ENCODE peak calls at places on chromosomes 2 and 18, in seven cellular contexts. One of them, this sample, is unnamed.

GRCh38 chr2:110961024-110961423 is 159.7 kb upstream of the BCL2L11 start:
- DNase-seq in NCI-H69: no peak
- DNase-seq in globus pallidus: no peak
- DNase-seq in AG04449: no peak
- DNase-seq in fibroblast of the conjunctiva: no peak
- DNase-seq in NCI-H524 treated with DMSO at 0.1 percent for 48 hours: no peak
- DNase-seq in SK-N-SH: no peak
- DNase-seq in this sample: no peak

GRCh38 chr2:3356799-3357198 is 20.8 kb downstream of the EIPR1 start:
- DNase-seq in NCI-H69: no peak
- DNase-seq in globus pallidus: no peak
- DNase-seq in AG04449: no peak
- DNase-seq in fibroblast of the conjunctiva: no peak
- DNase-seq in NCI-H524 treated with DMSO at 0.1 percent for 48 hours: no peak
- DNase-seq in SK-N-SH: no peak
- DNase-seq in this sample: no peak

GRCh38 chr2:136375017-136375901 is 257.3 kb upstream of the CXCR4 start:
- DNase-seq in NCI-H69: peak; percentile 65
- DNase-seq in globus pallidus: no peak
- DNase-seq in AG04449: no peak
- DNase-seq in fibroblast of the conjunctiva: no peak
- DNase-seq in NCI-H524 treated with DMSO at 0.1 percent for 48 hours: no peak
- DNase-seq in SK-N-SH: no peak
- DNase-seq in this sample: no peak

GRCh38 chr2:149005471-149006077 is 32.9 kb upstream of the LYPD6B start:
- DNase-seq in NCI-H69: no peak
- DNase-seq in globus pallidus: no peak
- DNase-seq in AG04449: no peak
- DNase-seq in fibroblast of the conjunctiva: no peak
- DNase-seq in NCI-H524 treated with DMSO at 0.1 percent for 48 hours: no peak
- DNase-seq in SK-N-SH: peak; percentile 6
- DNase-seq in this sample: peak; percentile 69

GRCh38 chr2:143553261-143553660 is 424.0 kb downstream of the ARHGAP15 start:
- DNase-seq in NCI-H69: no peak
- DNase-seq in globus pallidus: no peak
- DNase-seq in AG04449: no peak
- DNase-seq in fibroblast of the conjunctiva: no peak
- DNase-seq in NCI-H524 treated with DMSO at 0.1 percent for 48 hours: no peak
- DNase-seq in SK-N-SH: no peak
- DNase-seq in this sample: no peak

GRCh38 chr2:120741514-120742448 is 6.1 kb downstream of the GLI2 start:
- DNase-seq in NCI-H69: peak; percentile 22
- DNase-seq in globus pallidus: no peak
- DNase-seq in AG04449: no peak
- DNase-seq in fibroblast of the conjunctiva: no peak
- DNase-seq in NCI-H524 treated with DMSO at 0.1 percent for 48 hours: no peak
- DNase-seq in SK-N-SH: peak; percentile 68
- DNase-seq in this sample: no peak

GRCh38 chr18:12726774-12727550 is 24.1 kb downstream of the PSMG2 start:
- DNase-seq in NCI-H69: peak; percentile 81
- DNase-seq in globus pallidus: peak; percentile 72
- DNase-seq in AG04449: no peak
- DNase-seq in fibroblast of the conjunctiva: peak; percentile 58
- DNase-seq in NCI-H524 treated with DMSO at 0.1 percent for 48 hours: no peak
- DNase-seq in SK-N-SH: peak; percentile 69
- DNase-seq in this sample: no peak

GRCh38 chr2:43576983-43577892 is 18.6 kb downstream of the THADA start:
- DNase-seq in NCI-H69: peak; percentile 37
- DNase-seq in globus pallidus: peak; percentile 37
- DNase-seq in AG04449: peak; percentile 33
- DNase-seq in fibroblast of the conjunctiva: peak; percentile 79
- DNase-seq in NCI-H524 treated with DMSO at 0.1 percent for 48 hours: no peak
- DNase-seq in SK-N-SH: peak; percentile 49
- DNase-seq in this sample: no peak

GRCh38 chr18:76209597-76209996 is 285.4 kb downstream of the ZNF516 start:
- DNase-seq in NCI-H69: peak; percentile 61
- DNase-seq in globus pallidus: no peak
- DNase-seq in AG04449: peak; percentile 4
- DNase-seq in fibroblast of the conjunctiva: peak; percentile 17
- DNase-seq in NCI-H524 treated with DMSO at 0.1 percent for 48 hours: no peak
- DNase-seq in SK-N-SH: no peak
- DNase-seq in this sample: peak; percentile 28

GRCh38 chr2:113812204-113812603 is 55.8 kb upstream of the SLC35F5 start:
- DNase-seq in NCI-H69: no peak
- DNase-seq in globus pallidus: no peak
- DNase-seq in AG04449: no peak
- DNase-seq in fibroblast of the conjunctiva: no peak
- DNase-seq in NCI-H524 treated with DMSO at 0.1 percent for 48 hours: no peak
- DNase-seq in SK-N-SH: no peak
- DNase-seq in this sample: no peak

GRCh38 chr2:238435752-238436096 is 9.0 kb downstream of the ASB1 start:
- DNase-seq in NCI-H69: no peak
- DNase-seq in globus pallidus: no peak
- DNase-seq in AG04449: no peak
- DNase-seq in fibroblast of the conjunctiva: no peak
- DNase-seq in NCI-H524 treated with DMSO at 0.1 percent for 48 hours: no peak
- DNase-seq in SK-N-SH: no peak
- DNase-seq in this sample: no peak

GRCh38 chr2:226118471-226119429 is 680.9 kb downstream of the IRS1 start:
- DNase-seq in NCI-H69: peak; percentile 32
- DNase-seq in globus pallidus: peak; percentile 6
- DNase-seq in AG04449: peak; percentile 73
- DNase-seq in fibroblast of the conjunctiva: peak; percentile 90
- DNase-seq in NCI-H524 treated with DMSO at 0.1 percent for 48 hours: no peak
- DNase-seq in SK-N-SH: no peak
- DNase-seq in this sample: peak; percentile 77

GRCh38 chr2:156405586-156405985 is 30.6 kb upstream of the GPD2 start:
- DNase-seq in NCI-H69: no peak
- DNase-seq in globus pallidus: no peak
- DNase-seq in AG04449: no peak
- DNase-seq in fibroblast of the conjunctiva: no peak
- DNase-seq in NCI-H524 treated with DMSO at 0.1 percent for 48 hours: no peak
- DNase-seq in SK-N-SH: no peak
- DNase-seq in this sample: no peak

GRCh38 chr18:63515279-63515678 is 26.9 kb upstream of the SERPINB12 start:
- DNase-seq in NCI-H69: peak; percentile 43
- DNase-seq in globus pallidus: no peak
- DNase-seq in AG04449: no peak
- DNase-seq in fibroblast of the conjunctiva: no peak
- DNase-seq in NCI-H524 treated with DMSO at 0.1 percent for 48 hours: no peak
- DNase-seq in SK-N-SH: no peak
- DNase-seq in this sample: no peak

GRCh38 chr2:158993030-158993429 is 24.6 kb downstream of the TANC1 start:
- DNase-seq in NCI-H69: no peak
- DNase-seq in globus pallidus: no peak
- DNase-seq in AG04449: no peak
- DNase-seq in fibroblast of the conjunctiva: no peak
- DNase-seq in NCI-H524 treated with DMSO at 0.1 percent for 48 hours: no peak
- DNase-seq in SK-N-SH: no peak
- DNase-seq in this sample: no peak

GRCh38 chr2:204150695-204151240 is 214.2 kb downstream of the ICOS start:
- DNase-seq in NCI-H69: no peak
- DNase-seq in globus pallidus: no peak
- DNase-seq in AG04449: no peak
- DNase-seq in fibroblast of the conjunctiva: no peak
- DNase-seq in NCI-H524 treated with DMSO at 0.1 percent for 48 hours: no peak
- DNase-seq in SK-N-SH: no peak
- DNase-seq in this sample: no peak

GRCh38 chr2:191845248-191845715 is 1.6 kb downstream of the CAVIN2 start:
- DNase-seq in NCI-H69: no peak
- DNase-seq in globus pallidus: no peak
- DNase-seq in AG04449: no peak
- DNase-seq in fibroblast of the conjunctiva: peak; percentile 44
- DNase-seq in NCI-H524 treated with DMSO at 0.1 percent for 48 hours: no peak
- DNase-seq in SK-N-SH: no peak
- DNase-seq in this sample: no peak

GRCh38 chr2:196849895-196850294 is 40.7 kb upstream of the C2orf66 start:
- DNase-seq in NCI-H69: peak; percentile 28
- DNase-seq in globus pallidus: peak; percentile 30
- DNase-seq in AG04449: no peak
- DNase-seq in fibroblast of the conjunctiva: peak; percentile 2
- DNase-seq in NCI-H524 treated with DMSO at 0.1 percent for 48 hours: peak; percentile 8
- DNase-seq in SK-N-SH: peak; percentile 21
- DNase-seq in this sample: no peak

GRCh38 chr2:16172324-16173175 is 232.2 kb downstream of the MYCN start:
- DNase-seq in NCI-H69: no peak
- DNase-seq in globus pallidus: no peak
- DNase-seq in AG04449: no peak
- DNase-seq in fibroblast of the conjunctiva: no peak
- DNase-seq in NCI-H524 treated with DMSO at 0.1 percent for 48 hours: no peak
- DNase-seq in SK-N-SH: no peak
- DNase-seq in this sample: no peak

GRCh38 chr2:200662727-200663126 is 76.9 kb downstream of the AOX1 start:
- DNase-seq in NCI-H69: no peak
- DNase-seq in globus pallidus: no peak
- DNase-seq in AG04449: no peak
- DNase-seq in fibroblast of the conjunctiva: peak; percentile 53
- DNase-seq in NCI-H524 treated with DMSO at 0.1 percent for 48 hours: no peak
- DNase-seq in SK-N-SH: no peak
- DNase-seq in this sample: peak; percentile 22

GRCh38 chr18:12031836-12032235 is 50.5 kb downstream of the IMPA2 start:
- DNase-seq in NCI-H69: no peak
- DNase-seq in globus pallidus: no peak
- DNase-seq in AG04449: peak; percentile 33
- DNase-seq in fibroblast of the conjunctiva: peak; percentile 36
- DNase-seq in NCI-H524 treated with DMSO at 0.1 percent for 48 hours: no peak
- DNase-seq in SK-N-SH: no peak
- DNase-seq in this sample: peak; percentile 68

GRCh38 chr2:220478305-220479058 is 851.1 kb downstream of the SLC4A3 start:
- DNase-seq in NCI-H69: no peak
- DNase-seq in globus pallidus: no peak
- DNase-seq in AG04449: no peak
- DNase-seq in fibroblast of the conjunctiva: no peak
- DNase-seq in NCI-H524 treated with DMSO at 0.1 percent for 48 hours: no peak
- DNase-seq in SK-N-SH: no peak
- DNase-seq in this sample: no peak

GRCh38 chr18:9260388-9261380 is 73.9 kb upstream of the TWSG1 start:
- DNase-seq in NCI-H69: peak; percentile 64
- DNase-seq in globus pallidus: no peak
- DNase-seq in AG04449: no peak
- DNase-seq in fibroblast of the conjunctiva: no peak
- DNase-seq in NCI-H524 treated with DMSO at 0.1 percent for 48 hours: no peak
- DNase-seq in SK-N-SH: no peak
- DNase-seq in this sample: no peak

GRCh38 chr2:200609027-200609614 is 23.3 kb downstream of the AOX1 start:
- DNase-seq in NCI-H69: no peak
- DNase-seq in globus pallidus: no peak
- DNase-seq in AG04449: peak; percentile 70
- DNase-seq in fibroblast of the conjunctiva: peak; percentile 64
- DNase-seq in NCI-H524 treated with DMSO at 0.1 percent for 48 hours: no peak
- DNase-seq in SK-N-SH: no peak
- DNase-seq in this sample: peak; percentile 72

GRCh38 chr2:102063360-102063947 is 71.7 kb downstream of the IL1R2 start:
- DNase-seq in NCI-H69: no peak
- DNase-seq in globus pallidus: no peak
- DNase-seq in AG04449: no peak
- DNase-seq in fibroblast of the conjunctiva: no peak
- DNase-seq in NCI-H524 treated with DMSO at 0.1 percent for 48 hours: no peak
- DNase-seq in SK-N-SH: no peak
- DNase-seq in this sample: no peak

GRCh38 chr2:202945-203344 is 60.9 kb downstream of the SH3YL1 start:
- DNase-seq in NCI-H69: no peak
- DNase-seq in globus pallidus: no peak
- DNase-seq in AG04449: no peak
- DNase-seq in fibroblast of the conjunctiva: no peak
- DNase-seq in NCI-H524 treated with DMSO at 0.1 percent for 48 hours: no peak
- DNase-seq in SK-N-SH: no peak
- DNase-seq in this sample: no peak

GRCh38 chr2:74560591-74560990 is 6.1 kb downstream of the DOK1 start:
- DNase-seq in NCI-H69: no peak
- DNase-seq in globus pallidus: no peak
- DNase-seq in AG04449: no peak
- DNase-seq in fibroblast of the conjunctiva: no peak
- DNase-seq in NCI-H524 treated with DMSO at 0.1 percent for 48 hours: no peak
- DNase-seq in SK-N-SH: no peak
- DNase-seq in this sample: no peak

GRCh38 chr18:70494524-70494923 is 205.7 kb downstream of the SOCS6 start:
- DNase-seq in NCI-H69: peak; percentile 34
- DNase-seq in globus pallidus: no peak
- DNase-seq in AG04449: no peak
- DNase-seq in fibroblast of the conjunctiva: no peak
- DNase-seq in NCI-H524 treated with DMSO at 0.1 percent for 48 hours: no peak
- DNase-seq in SK-N-SH: no peak
- DNase-seq in this sample: no peak

GRCh38 chr2:145960479-145961163 is 1440.7 kb upstream of the ZEB2 start:
- DNase-seq in NCI-H69: no peak
- DNase-seq in globus pallidus: no peak
- DNase-seq in AG04449: no peak
- DNase-seq in fibroblast of the conjunctiva: no peak
- DNase-seq in NCI-H524 treated with DMSO at 0.1 percent for 48 hours: no peak
- DNase-seq in SK-N-SH: no peak
- DNase-seq in this sample: no peak

GRCh38 chr2:196783431-196784094 is 15.9 kb downstream of the GTF3C3 start:
- DNase-seq in NCI-H69: no peak
- DNase-seq in globus pallidus: no peak
- DNase-seq in AG04449: no peak
- DNase-seq in fibroblast of the conjunctiva: no peak
- DNase-seq in NCI-H524 treated with DMSO at 0.1 percent for 48 hours: no peak
- DNase-seq in SK-N-SH: no peak
- DNase-seq in this sample: no peak